ENCODE peak calls at places on chromosomes 5 and 9, in four cellular contexts. L, I, H and K are unnamed samples.

GRCh38 chr5:159511570-159511969 is 181.3 kb upstream of the IL12B start:
- DNase-seq in L (no peak), I (no peak), H (no peak), K (no peak)

GRCh38 chr5:84301535-84301934 is 83.1 kb downstream of the EDIL3 start:
- DNase-seq in L (no peak), H (no peak), I (no peak), K (no peak)

GRCh38 chr5:120160120-120160895 is 303.8 kb upstream of the PRR16 start:
- DNase-seq in I (no peak), L (no peak), H (no peak), K (no peak)

GRCh38 chr9:136513191-136513590 is 30.4 kb upstream of the SEC16A start:
- DNase-seq in H (no peak), I (no peak), L (no peak), K (no peak)

GRCh38 chr9:85157763-85158162 is 488.2 kb downstream of the NTRK2 start:
- DNase-seq in I (no peak), H (no peak), L (no peak), K (no peak)

GRCh38 chr5:143576721-143577484 is 173.4 kb upstream of the NR3C1 start:
- DNase-seq in L (no peak), H (no peak), I (no peak), K (no peak)

GRCh38 chr5:39605966-39606591 is 181.3 kb upstream of the DAB2 start:
- DNase-seq in L (no peak), I (no peak), H (no peak), K (no peak)

GRCh38 chr9:82606761-82607382 is 456.1 kb downstream of the RASEF start:
- DNase-seq in I (no peak), H (peak), L (peak), K (peak)

GRCh38 chr5:370959-371810 is 49.7 kb downstream of the AHRR start:
- DNase-seq in H (no peak), I (no peak), L (no peak), K (no peak)

DNA sequence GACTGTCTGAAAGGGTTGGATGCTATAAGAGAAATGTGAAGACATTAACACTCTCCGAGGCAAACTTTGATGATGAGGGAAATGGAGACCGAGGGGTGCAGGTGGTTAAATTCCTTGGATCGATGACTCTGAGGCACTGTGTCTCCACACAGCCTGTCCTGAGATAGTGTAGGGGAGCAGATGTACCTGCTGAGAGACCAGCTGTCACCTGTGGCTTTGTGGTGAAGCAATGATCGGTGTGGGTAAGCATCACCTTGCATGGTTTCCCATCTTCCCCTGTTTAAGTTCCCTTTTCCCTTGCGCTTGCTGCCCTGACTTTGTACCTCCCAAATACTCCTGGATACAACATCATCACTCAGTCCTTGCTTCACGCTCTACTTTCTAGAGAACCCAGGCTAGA is 9.8 kb upstream of the MIER3 start:
- DNase-seq in H (no peak), I (no peak), L (no peak), K (no peak)
- TF ChIP-seq SPI1 in H (no peak), I (no peak), L (no peak), K (no peak)

GRCh38 chr9:73152445-73152844 is 780 bp downstream of the ANXA1 start:
- DNase-seq in L (no peak), H (no peak), I (no peak), K (no peak)
- TF ChIP-seq SPI1 in L (no peak), H (no peak), I (no peak), K (no peak)

GRCh38 chr9:122526602-122527001 is 491 bp downstream of the OR1N1 start:
- DNase-seq in H (no peak), L (no peak), I (no peak), K (no peak)
- TF ChIP-seq SPI1 in H (no peak), L (no peak), I (no peak), K (no peak)

DNA sequence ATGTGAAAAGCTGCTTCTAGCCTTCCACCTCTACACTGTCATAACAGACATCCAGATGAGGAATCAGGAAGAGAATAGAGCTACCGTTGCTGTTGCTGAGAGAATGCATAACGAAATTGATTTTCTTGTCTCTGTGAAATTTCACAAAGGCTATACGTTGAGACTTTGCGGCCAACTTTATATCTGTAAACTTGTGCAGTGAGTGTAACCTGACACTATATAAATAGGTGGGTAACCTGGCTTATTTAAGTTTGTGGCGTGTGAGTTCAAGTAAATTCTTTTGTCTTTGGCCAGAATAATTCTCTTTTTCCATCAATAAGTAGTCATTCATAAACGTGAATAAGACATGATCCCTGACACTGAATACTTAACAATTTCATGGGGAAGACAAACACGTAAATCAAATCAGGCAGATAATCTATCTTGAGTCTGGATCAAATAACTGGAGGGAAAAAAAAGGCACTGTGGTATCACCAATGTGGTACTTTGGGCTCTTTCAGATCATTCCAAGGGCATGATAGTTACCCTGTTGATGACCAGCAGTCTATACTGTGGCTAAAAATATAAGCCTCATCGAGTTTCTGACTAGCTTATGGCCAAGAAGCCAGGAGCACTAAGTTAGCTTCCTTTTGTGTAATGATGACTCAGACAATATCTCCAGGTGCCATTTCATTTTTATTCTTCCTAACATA is 98.2 kb upstream of the RASA1 start:
- DNase-seq in I (no peak), H (no peak), L (no peak), K (no peak)
- TF ChIP-seq SPI1 in I (no peak), H (no peak), L (no peak), K (no peak)

DNA sequence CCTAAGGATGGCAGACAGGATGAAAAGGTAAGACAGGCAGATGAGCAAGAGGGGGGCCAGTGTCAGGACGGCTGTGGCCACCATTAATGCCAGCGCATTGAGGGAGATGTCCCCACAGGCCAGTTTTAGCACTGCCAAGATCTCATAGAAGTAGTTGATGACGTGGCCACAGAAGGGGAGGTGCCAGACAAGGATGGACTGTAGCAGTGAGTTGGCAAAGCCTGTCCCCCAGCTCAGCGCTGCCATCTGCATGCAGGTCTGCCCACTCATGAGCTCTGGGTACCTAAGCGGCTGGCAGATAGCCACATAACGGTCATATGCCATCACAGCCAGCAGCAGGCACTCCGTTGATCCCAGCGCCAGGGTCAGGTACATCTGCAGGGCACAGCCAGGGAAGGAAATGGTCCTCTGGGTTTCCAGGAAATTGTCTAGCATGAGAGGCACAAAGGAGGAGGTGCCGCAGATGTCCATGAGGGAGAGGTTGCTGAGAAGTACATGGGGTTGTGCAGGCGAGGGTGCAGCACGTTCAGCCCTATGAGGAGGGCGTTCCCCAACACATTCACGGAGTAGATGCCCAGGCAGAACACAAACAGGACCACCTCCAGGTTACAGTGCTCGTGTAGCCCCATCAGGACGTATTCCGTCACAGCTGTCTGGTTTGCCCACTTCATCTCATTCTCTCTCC is 10.7 kb downstream of the OR13J1 start:
- DNase-seq in I (no peak), L (no peak), H (no peak), K (no peak)
- TF ChIP-seq SPI1 in I (no peak), L (no peak), H (no peak), K (no peak)

DNA sequence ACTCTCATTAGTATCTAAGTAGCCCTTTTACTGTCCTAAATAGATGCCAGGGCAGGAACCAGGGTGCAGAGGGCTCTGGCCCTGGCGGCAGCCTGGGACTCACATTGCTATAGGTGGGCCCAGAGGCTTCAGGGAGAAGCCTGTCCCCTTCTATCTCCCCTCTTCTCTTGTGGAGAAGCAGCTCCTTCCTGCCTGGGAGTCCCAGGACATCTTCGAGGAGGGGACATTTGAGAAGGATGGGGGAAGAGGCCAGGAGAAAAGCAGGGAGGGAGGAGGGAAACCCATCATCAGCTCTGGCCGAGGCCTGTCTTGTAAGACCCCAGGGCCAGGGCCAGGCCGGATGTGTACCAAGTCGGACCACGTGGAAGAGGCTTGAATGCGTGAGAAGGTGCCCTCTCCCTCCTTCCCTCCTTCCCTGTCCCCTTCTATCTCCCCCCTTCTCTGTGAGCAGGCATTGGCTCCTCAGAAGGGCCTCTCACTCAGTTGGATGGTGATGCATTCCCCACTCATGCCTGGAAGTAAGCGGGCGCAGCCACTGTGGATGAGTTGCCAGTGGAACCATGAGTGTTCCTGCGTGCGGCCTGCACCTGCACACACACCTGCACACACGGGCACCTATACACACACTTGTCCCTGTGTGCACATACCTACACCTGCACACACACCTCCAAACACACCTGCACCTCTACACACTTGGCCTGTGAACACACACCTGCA is 20.7 kb upstream of the LPCAT1 start:
- DNase-seq in I (no peak), H (no peak), L (no peak), K (no peak)
- TF ChIP-seq SPI1 in I (no peak), H (no peak), L (no peak), K (no peak)